ENCODE peak calls at places on chromosomes 12 and 14, in four cellular contexts. T, U, J and N are unnamed samples.

GRCh38 chr12:21561158-21561557 is 35.1 kb downstream of the SPX start:
- DNase-seq in J (no peak), U (no peak), T (no peak), N (no peak)

GRCh38 chr12:118038122-118038521 is 21.6 kb downstream of the RFC5 start:
- DNase-seq in U (no peak), T (no peak), J (no peak), N (no peak)

GRCh38 chr14:70972107-70972976 is 65.1 kb downstream of the PCNX1 start:
- DNase-seq in U (no peak), J (peak), T (peak), N (peak)

GRCh38 chr14:104284107-104284592 is 145.8 kb downstream of the KIF26A start:
- DNase-seq in T (no peak), J (no peak), U (peak), N (no peak)

GRCh38 chr14:32764131-32764530 is 174.5 kb upstream of the NPAS3 start:
- DNase-seq in J (no peak), U (no peak), T (no peak), N (no peak)

GRCh38 chr12:49017764-49018281 is 753 bp downstream of the PRKAG1 start:
- DNase-seq in T (peak), U (no peak), J (no peak), N (no peak)

GRCh38 chr12:26164118-26164517 is 31.3 kb upstream of the SSPN start:
- DNase-seq in T (no peak), U (no peak), J (no peak), N (no peak)

GRCh38 chr14:24098927-24099813 is 5.1 kb downstream of the PCK2 start:
- DNase-seq in T (no peak), U (peak), J (no peak), N (no peak)

DNA sequence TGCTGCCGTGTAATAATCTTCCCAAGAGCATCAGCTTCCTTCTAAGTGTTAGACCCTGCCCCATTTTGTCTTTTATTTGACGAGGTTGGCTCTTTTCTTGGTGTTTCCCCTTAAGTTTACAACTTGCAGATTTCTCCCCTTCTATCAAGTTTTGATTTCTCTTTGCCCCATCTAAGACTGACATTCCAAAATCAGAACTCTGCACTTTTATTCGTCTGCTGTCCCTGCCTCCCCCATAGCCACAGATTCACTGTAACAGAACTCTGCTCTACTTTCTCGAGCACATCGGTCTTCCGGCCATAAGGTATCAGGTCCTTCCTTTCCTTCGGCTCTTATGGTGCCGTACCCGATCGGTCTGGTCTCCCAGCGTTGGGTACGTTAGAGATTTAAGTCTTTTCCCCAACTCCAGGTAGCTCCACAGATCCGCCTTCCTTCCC is 563 bp downstream of the DCP1B start:
- DNase-seq in U (no peak), J (no peak), T (no peak), N (no peak)
- TF ChIP-seq POLR2A in U (no peak), J (no peak), T (no peak), N (no peak)

DNA sequence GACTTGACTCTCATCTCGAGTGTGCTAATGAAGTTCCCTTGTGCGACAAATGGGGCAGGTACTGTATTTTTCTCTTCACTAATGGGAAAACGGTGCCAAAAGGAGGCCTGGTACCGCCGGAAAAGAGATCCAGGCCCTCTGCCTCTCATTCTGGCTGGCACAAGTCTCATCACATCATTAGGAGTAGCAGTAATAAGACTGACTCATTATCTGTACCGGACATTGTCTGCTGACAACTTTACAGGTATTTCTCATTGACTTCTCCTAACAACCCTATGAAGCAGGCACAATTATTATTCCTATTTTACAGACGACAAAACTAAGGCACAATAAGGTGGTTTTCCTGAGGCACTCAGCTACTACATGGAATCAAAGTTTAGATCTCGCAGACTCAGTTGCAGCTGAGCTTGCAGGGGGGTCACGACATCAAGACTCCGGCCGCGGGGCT is 651 bp downstream of the APPL2 start:
- DNase-seq in T (no peak), U (no peak), J (no peak), N (no peak)
- H3K27ac ChIP-seq in T (peak), U (peak), J (peak), N (peak)

DNA sequence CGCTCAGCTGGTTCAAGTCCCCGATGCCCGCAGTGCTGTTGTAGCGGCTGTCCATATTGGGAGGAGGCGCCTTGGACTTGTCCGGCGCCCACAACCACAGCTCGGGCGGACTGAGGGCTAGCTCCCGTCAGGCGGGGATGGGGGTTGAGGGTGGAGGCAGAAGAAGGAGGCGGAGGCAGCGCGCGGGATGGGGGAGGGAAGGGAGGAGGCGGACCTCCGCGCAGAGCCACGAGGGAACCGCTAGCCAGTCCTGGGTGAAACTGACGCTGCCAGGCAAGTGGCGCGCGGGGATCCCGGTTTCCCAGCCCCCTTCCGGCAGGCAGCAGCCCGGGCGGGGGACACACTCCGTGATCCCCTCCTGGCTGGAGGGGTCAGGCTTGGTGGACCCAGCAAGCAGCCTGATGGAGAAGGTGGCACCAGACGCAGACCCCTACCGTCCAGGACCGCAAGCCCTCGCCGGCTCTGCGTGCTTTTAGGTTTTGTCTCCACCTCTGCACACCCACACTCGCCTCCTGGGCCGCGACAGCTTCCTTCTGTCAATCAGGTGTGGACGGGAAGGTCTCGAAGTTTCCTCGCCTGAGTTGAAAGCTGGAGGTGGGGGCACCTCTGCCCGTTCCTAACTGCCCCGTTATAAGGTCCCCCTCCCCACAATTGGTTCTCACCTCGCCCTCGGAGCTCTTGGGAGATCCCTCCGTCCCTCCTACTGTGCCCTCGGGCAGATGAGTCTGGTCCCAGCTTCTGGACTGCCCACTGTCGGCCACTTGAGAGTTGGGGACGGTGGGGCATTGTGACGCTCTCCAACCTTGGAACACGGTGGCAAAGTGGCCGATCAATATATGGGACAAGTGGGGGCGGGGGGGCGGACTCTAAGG is at the start of gene CPNE8:
- DNase-seq in U (peak), T (no peak), J (peak), N (peak)
- TF ChIP-seq POLR2A in U (peak), T (peak), J (peak), N (peak)

GRCh38 chr12:44542716-44543115 is 333.4 kb downstream of the NELL2 start:
- DNase-seq in J (no peak), T (no peak), U (no peak), N (no peak)

GRCh38 chr12:44546037-44546436 is 330.1 kb downstream of the NELL2 start:
- DNase-seq in T (no peak), U (no peak), J (no peak), N (no peak)

GRCh38 chr12:44544018-44544417 is 332.1 kb downstream of the NELL2 start:
- DNase-seq in U (no peak), T (no peak), J (no peak), N (no peak)
- H3K27ac ChIP-seq in U (no peak), T (no peak), J (no peak), N (no peak)

DNA sequence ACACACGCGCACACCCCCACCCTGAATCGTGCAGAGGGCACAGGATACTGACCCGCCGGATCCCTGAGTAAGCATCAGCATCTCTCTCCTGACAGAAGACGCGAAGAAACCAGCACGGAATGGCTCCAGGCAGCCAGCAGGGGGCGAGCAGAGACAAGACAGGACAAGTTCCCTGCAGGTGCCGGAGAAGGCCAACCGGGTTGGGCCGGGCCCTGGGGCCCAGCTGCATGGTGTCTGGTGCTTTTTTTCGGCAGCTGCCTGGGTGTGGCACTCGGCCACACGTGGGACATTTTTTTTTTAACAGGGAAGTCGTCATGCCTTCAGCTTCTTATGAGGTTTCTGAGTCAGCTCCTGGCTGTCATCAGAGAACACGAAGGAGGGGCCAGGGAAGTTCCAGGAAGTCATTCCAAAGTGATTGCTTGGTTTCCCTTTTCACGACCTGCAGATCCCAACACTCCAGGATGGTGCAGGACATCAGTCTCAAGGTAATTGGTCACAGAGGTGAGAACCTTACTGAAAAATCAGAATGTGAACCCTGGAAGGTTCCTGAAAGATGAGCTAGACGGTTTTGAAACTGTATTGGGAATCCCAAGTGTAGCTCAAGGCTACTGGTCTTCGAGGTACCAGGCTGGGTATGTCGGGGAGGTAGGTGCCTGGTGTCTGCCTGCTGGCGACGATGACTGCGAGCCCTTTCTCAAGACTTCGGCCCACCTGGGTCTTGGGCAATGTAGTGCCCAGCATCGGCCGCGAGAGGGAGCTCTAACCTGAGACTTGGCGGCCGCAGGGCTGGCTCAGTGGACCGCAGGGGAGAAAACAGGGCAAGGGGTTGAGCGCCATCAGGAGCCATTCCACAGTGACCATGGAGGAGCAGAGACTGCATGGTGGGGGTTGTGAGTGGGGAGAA is 190.8 kb upstream of the PRMT8 start:
- DNase-seq in T (peak), J (peak), U (peak), N (peak)
- TF ChIP-seq POLR2A in T (no peak), J (no peak), U (no peak), N (no peak)

GRCh38 chr12:1809606-1810140 is 10.7 kb upstream of the LRTM2 start:
- DNase-seq in T (no peak), U (no peak), J (no peak), N (no peak)
- H3K27ac ChIP-seq in T (no peak), U (peak), J (no peak), N (no peak)